ENCODE peak calls at places on chromosomes 2 and 18, in eight cellular contexts. C is kidney epithelial cell; Q is lower lobe of right lung; Z is CD8-positive, alpha-beta T cell; A is gastrocnemius medialis; J is heart left ventricle; U is BJ; P is adrenal gland. E is an unnamed sample.

GRCh38 chr2:51535763-51536162 is 503.8 kb upstream of the NRXN1 start:
- DNase-seq in C (no peak), Z (no peak), U (no peak), P (no peak), A (no peak), J (no peak), Q (no peak), E (no peak)

GRCh38 chr2:74585406-74586182 is 31.1 kb downstream of the DOK1 start:
- DNase-seq in Q (peak; percentile 57), A (no peak), P (peak; percentile 32), U (no peak), C (no peak), Z (no peak), J (no peak), E (no peak)

GRCh38 chr2:28340312-28341202 is 52.1 kb upstream of the FOSL2 start:
- DNase-seq in Z (no peak), A (no peak), J (peak; percentile 27), U (no peak), C (no peak), P (no peak), Q (no peak), E (no peak)

GRCh38 chr2:168587302-168587701 is 131.2 kb downstream of the CERS6 start:
- DNase-seq in Z (no peak), A (no peak), P (no peak), U (no peak), C (no peak), J (no peak), Q (no peak), E (no peak)

GRCh38 chr2:72561621-72562318 is 264.1 kb downstream of the EXOC6B start:
- DNase-seq in J (no peak), U (no peak), Z (no peak), C (no peak), Q (no peak), P (no peak), A (no peak), E (peak; percentile 81)

GRCh38 chr18:5463390-5463789 is 80.4 kb downstream of the EPB41L3 start:
- DNase-seq in Z (no peak), P (peak; percentile 80), U (peak; percentile 26), J (peak; percentile 80), A (peak; percentile 74), Q (peak; percentile 62), C (no peak), E (peak; percentile 90)

GRCh38 chr2:50895058-50895457 is 136.9 kb downstream of the NRXN1 start:
- DNase-seq in A (no peak), U (no peak), Q (no peak), Z (no peak), C (peak; percentile 4), J (no peak), P (no peak), E (no peak)

GRCh38 chr2:37657471-37657870 is 14.0 kb downstream of the CDC42EP3 start:
- DNase-seq in J (no peak), A (no peak), Q (no peak), U (no peak), Z (no peak), P (no peak), C (no peak), E (no peak)

GRCh38 chr2:188819011-188819410 is 155.2 kb upstream of the COL3A1 start:
- DNase-seq in A (no peak), J (no peak), C (no peak), Q (no peak), Z (no peak), P (no peak), U (no peak), E (no peak)

GRCh38 chr2:56587456-56587855 is 403.7 kb downstream of the CCDC85A start:
- DNase-seq in C (no peak), Z (no peak), A (no peak), Q (no peak), P (no peak), U (no peak), J (no peak), E (no peak)

GRCh38 chr2:32715981-32716380 is 88.1 kb downstream of the TTC27 start:
- DNase-seq in J (no peak), C (no peak), P (no peak), U (no peak), Z (no peak), Q (no peak), A (no peak), E (no peak)

GRCh38 chr2:74146929-74147728 is 583 bp downstream of the BOLA3 start:
- DNase-seq in A (peak; percentile 28), P (peak; percentile 66), J (no peak), Q (no peak), U (no peak), Z (no peak), C (no peak), E (peak; percentile 24)

GRCh38 chr2:207110730-207111129 is 55.0 kb downstream of the KLF7 start:
- DNase-seq in C (no peak), Q (no peak), P (no peak), U (no peak), J (no peak), A (no peak), Z (no peak), E (no peak)

GRCh38 chr2:105324732-105325131 is 4.8 kb downstream of the TGFBRAP1 start:
- DNase-seq in J (no peak), A (no peak), C (no peak), Z (no peak), P (no peak), Q (no peak), U (peak; percentile 27), E (peak; percentile 82)

GRCh38 chr2:118089015-118089800 is 937 bp downstream of the INSIG2 start:
- DNase-seq in U (no peak), P (peak; percentile 27), A (no peak), J (no peak), Z (no peak), Q (no peak), C (no peak), E (peak; percentile 47)

GRCh38 chr18:53544926-53545325 is 679.5 kb downstream of the MBD2 start:
- DNase-seq in U (no peak), Q (no peak), J (no peak), A (no peak), P (no peak), Z (no peak), C (no peak), E (no peak)

GRCh38 chr18:8050616-8051314 is 483.6 kb downstream of the PTPRM start:
- DNase-seq in Q (no peak), U (no peak), P (no peak), J (no peak), C (no peak), A (no peak), Z (no peak), E (no peak)
- TF ChIP-seq CTCF in Q (no peak), U (no peak), P (no peak), J (no peak), C (no peak), A (no peak), Z (no peak), E (no peak)

DNA sequence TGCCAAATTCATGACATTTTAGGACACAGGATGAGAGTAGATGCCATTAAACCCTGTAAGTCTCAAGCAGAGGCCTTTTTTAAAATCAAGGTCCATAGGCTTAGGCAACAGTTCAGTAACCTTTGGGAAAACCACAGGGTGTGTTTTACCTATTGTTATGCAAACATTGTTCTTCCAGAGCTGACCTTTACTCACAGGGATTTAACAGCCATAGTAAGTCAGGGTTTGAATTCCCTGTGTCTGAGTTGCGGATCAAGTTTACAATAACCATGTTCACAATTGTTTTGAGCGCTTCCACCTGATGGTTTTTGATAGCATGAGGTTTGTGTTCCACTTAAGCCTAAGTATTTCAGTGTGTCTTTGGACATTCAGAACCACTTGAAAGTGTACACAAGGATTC is 160.1 kb upstream of the BOD1L2 start:
- DNase-seq in Q (no peak), U (no peak), C (no peak), J (no peak), Z (no peak), A (no peak), P (no peak), E (no peak)
- H3K4me3 ChIP-seq in Q (no peak overlapping the region), U (no peak overlapping the region), C (no peak overlapping the region), J (no peak overlapping the region), Z (no peak overlapping the region), A (no peak overlapping the region), P (no peak overlapping the region), E (no peak overlapping the region)

DNA sequence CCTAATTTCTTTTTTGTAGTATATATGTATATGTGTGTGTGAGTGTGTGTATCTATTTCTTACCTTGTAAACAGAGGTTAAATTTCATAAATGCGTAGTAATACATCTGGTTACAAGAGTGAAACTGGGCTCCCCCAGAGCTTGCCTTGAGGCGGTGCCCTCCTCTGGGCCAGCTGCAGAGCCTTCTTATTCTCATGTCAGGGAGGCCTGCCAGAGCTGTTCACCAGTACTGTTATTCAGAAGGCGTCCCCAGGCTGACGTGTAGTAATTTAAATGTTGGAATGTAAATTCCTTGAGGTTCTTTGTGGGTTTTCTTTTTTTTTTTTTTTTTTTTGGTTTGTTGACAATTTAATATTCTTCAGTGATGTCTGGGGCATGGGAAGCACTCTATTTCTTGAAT is 11.2 kb downstream of the COPS8 start:
- DNase-seq in A (peak; percentile 62), Z (no peak), P (no peak), J (no peak), Q (no peak), C (no peak), U (no peak), E (peak; percentile 53)
- H3K36me3 ChIP-seq in A (no peaks in the 10 kb centered on the region), Z (peaks cover 46% of the 10 kb centered on the region), P (peaks cover 60% of the 10 kb centered on the region), J (peaks cover 80% of the 10 kb centered on the region), Q (peaks cover 80% of the 10 kb centered on the region), C (peaks cover 3% of the 10 kb centered on the region), U (peaks cover 2% of the 10 kb centered on the region), E (peaks cover 36% of the 10 kb centered on the region)

GRCh38 chr2:241943209-241943850 is 73.8 kb downstream of the RTP5 start:
- DNase-seq in Z (no peak), J (no peak), P (no peak), Q (no peak), U (no peak), C (no peak), A (no peak), E (no peak)

GRCh38 chr2:241939541-241939940 is 70.0 kb downstream of the RTP5 start:
- DNase-seq in Z (no peak), C (no peak), Q (no peak), U (no peak), J (no peak), P (no peak), A (no peak), E (no peak)

GRCh38 chr2:241941691-241942301 is 72.3 kb downstream of the RTP5 start:
- DNase-seq in Z (no peak), P (no peak), J (no peak), U (no peak), Q (no peak), C (no peak), A (no peak), E (no peak)

GRCh38 chr2:241942416-241943208 is 73.1 kb downstream of the RTP5 start:
- DNase-seq in P (no peak), U (no peak), Q (no peak), A (no peak), C (no peak), J (no peak), Z (no peak), E (no peak)

GRCh38 chr2:241940329-241940728 is 70.8 kb downstream of the RTP5 start:
- DNase-seq in Q (no peak), U (no peak), A (no peak), J (no peak), P (no peak), Z (no peak), C (no peak), E (no peak)
- TF ChIP-seq CTCF in Q (peak; percentile 17), U (peak; percentile 29), A (no peak), J (peak; percentile 15), P (no peak), Z (no peak), C (no peak), E (peak; percentile 56)

GRCh38 chr2:151989378-151989777 is 109.5 kb downstream of the CACNB4 start:
- DNase-seq in Z (no peak), P (no peak), C (no peak), J (no peak), Q (no peak), A (no peak), U (no peak), E (no peak)
- H3K4me3 ChIP-seq in Z (no peak overlapping the region), P (no peak overlapping the region), C (no peak overlapping the region), J (no peak overlapping the region), Q (no peak overlapping the region), A (no peak overlapping the region), U (no peak overlapping the region), E (no peak overlapping the region)